ENCODE peak calls at places on chromosomes 1 and 21, in nine cellular contexts. C is naive thymus-derived CD4-positive, alpha-beta T cell; T is fibroblast of lung; B is tibial nerve; H is ovary; U is CD8-positive, alpha-beta T cell; R is dorsolateral prefrontal cortex; G is heart left ventricle; F is A549. V is an unnamed sample.

GRCh38 chr1:178634445-178634844 is 90.6 kb upstream of the RALGPS2 start:
- DNase-seq in C (no peak), T (no peak), B (no peak), H (no peak), U (no peak), R (no peak), G (peak), F (no peak), V (no peak)

GRCh38 chr1:226131639-226132038 is 54.9 kb downstream of the ACBD3 start:
- DNase-seq in C (no peak), T (no peak), B (no peak), H (no peak), U (no peak), R (no peak), G (no peak), F (no peak), V (no peak)

GRCh38 chr1:95095833-95096217 is 21.3 kb upstream of the TLCD4 start:
- DNase-seq in C (no peak), T (peak), B (no peak), H (no peak), U (no peak), R (no peak), G (no peak), F (peak), V (no peak)

GRCh38 chr1:150012611-150013010 is 2.1 kb upstream of the OTUD7B start:
- DNase-seq in C (no peak), T (peak), B (peak), H (no peak), U (no peak), R (peak), G (no peak), F (no peak), V (peak)

GRCh38 chr1:3186526-3186921 is 117.5 kb downstream of the PRDM16 start:
- DNase-seq in C (no peak), T (peak), B (peak), H (peak), U (no peak), R (no peak), G (peak), F (no peak), V (peak)

GRCh38 chr1:111465754-111466153 is 8.0 kb upstream of the C1orf162 start:
- DNase-seq in C (no peak), T (no peak), B (no peak), H (no peak), U (no peak), R (no peak), G (no peak), F (no peak), V (no peak)

GRCh38 chr1:207691814-207692213 is 46.9 kb downstream of the CR1L start:
- DNase-seq in C (no peak), T (no peak), B (no peak), H (no peak), U (no peak), R (no peak), G (no peak), F (no peak), V (no peak)

GRCh38 chr1:119873166-119874025 is 22.9 kb downstream of the ADAM30 start:
- DNase-seq in C (no peak), T (peak), B (no peak), H (peak), U (no peak), R (no peak), G (no peak), F (no peak), V (no peak)

GRCh38 chr1:209048961-209049669 is 534.4 kb upstream of the CAMK1G start:
- DNase-seq in C (no peak), T (no peak), B (no peak), H (no peak), U (no peak), R (no peak), G (no peak), F (no peak), V (no peak)

GRCh38 chr1:8055973-8056372 is 29.9 kb upstream of the ERRFI1 start:
- DNase-seq in C (no peak), T (peak), B (no peak), H (no peak), U (no peak), R (no peak), G (no peak), F (peak), V (no peak)

GRCh38 chr21:34031835-34032370 is 41.5 kb upstream of the MRPS6 start:
- DNase-seq in C (no peak), T (no peak), B (no peak), H (no peak), U (no peak), R (no peak), G (no peak), F (no peak), V (no peak)

GRCh38 chr1:28894785-28895184 is 19.6 kb upstream of the EPB41 start:
- DNase-seq in C (no peak), T (no peak), B (no peak), H (no peak), U (no peak), R (no peak), G (no peak), F (no peak), V (no peak)

GRCh38 chr1:214332950-214333798 is 52.2 kb downstream of the SMYD2 start:
- DNase-seq in C (no peak), T (peak), B (peak), H (peak), U (no peak), R (peak), G (peak), F (peak), V (peak)

GRCh38 chr1:22457356-22457755 is 5.7 kb downstream of the ZBTB40 start:
- DNase-seq in C (no peak), T (peak), B (no peak), H (no peak), U (no peak), R (no peak), G (no peak), F (no peak), V (no peak)

GRCh38 chr21:45549670-45550463 is 7.6 kb upstream of the SLC19A1 start:
- DNase-seq in C (no peak), T (no peak), B (no peak), H (peak), U (no peak), R (no peak), G (peak), F (no peak), V (no peak)

DNA sequence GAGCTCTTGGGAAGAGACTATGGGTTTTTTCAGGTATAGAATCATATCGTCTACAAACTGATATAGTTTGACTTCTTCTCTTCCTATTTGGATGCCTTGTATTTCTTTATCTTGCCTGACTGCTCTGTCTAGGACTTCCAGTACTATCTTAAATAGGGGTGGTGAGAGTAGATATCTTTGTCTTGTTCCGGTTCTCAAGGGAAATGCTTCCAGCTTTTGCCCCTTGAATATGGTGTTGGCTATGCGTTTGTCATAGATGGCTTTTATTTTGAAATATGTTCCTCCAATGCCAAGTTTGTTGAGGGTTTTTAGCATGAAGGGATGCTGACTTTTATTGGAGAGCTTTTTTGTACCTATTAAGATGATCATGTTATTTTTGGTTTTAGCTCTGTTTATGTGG is 170.3 kb downstream of the PTGER3 start:
- DNase-seq in C (no peak), T (no peak), B (no peak), H (no peak), U (no peak), R (no peak), G (no peak), F (no peak), V (no peak)
- H3K27ac ChIP-seq in C (no peak), T (no peak), B (no peak), H (no peak), U (no peak), R (no peak), G (no peak), F (no peak), V (no peak)

GRCh38 chr1:39195166-39196111 is 9.1 kb upstream of the MACF1 start:
- DNase-seq in C (no peak), T (peak), B (no peak), H (no peak), U (no peak), R (no peak), G (no peak), F (no peak), V (no peak)
- H3K27ac ChIP-seq in C (peak), T (no peak), B (peak), H (peak), U (peak), R (peak), G (peak), F (peak), V (peak)

DNA sequence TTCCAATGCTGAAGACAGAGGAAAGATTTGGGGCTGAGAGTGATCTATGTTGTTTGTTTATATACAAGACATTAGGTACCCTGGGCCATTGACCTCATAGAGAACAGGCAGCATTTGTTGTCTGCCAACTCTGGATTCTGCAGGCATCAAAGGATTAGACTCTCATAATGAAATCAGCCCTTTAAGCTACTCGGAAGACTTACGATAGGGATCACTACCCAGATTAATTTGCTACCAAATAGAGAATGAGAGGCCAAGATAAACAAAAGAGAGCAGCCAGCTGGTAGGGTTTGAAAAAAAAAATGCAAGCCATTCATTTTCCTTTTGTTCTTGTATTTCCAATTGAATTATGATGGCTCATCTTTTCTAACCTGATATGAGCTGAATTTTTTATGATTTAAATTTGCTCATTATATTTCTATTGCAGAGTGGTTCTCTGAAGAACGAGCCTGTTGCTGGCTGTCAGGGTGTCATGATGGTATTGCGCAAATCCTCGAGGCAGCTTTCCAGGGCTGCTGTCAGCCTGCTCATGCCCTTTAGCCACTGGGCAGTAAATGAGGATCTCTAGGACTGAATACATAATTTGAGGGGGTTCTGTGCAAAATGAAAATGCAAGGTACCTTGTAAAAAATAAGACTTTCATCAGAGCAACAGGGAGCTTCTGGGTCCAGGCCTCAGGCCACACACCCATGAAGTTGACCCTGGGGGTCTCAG is 116.4 kb upstream of the KCNJ15 start:
- DNase-seq in C (no peak), T (peak), B (no peak), H (no peak), U (no peak), R (no peak), G (peak), F (peak), V (no peak)
- H3K27ac ChIP-seq in C (no peak), T (no peak), B (no peak), H (no peak), U (no peak), R (no peak), G (no peak), F (peak), V (no peak)

GRCh38 chr1:93988634-93989350 is 79.6 kb upstream of the GCLM start:
- DNase-seq in C (no peak), T (peak), B (no peak), H (no peak), U (no peak), R (no peak), G (no peak), F (no peak), V (no peak)
- H3K27ac ChIP-seq in C (no peak), T (no peak), B (no peak), H (no peak), U (no peak), R (no peak), G (no peak), F (no peak), V (no peak)

DNA sequence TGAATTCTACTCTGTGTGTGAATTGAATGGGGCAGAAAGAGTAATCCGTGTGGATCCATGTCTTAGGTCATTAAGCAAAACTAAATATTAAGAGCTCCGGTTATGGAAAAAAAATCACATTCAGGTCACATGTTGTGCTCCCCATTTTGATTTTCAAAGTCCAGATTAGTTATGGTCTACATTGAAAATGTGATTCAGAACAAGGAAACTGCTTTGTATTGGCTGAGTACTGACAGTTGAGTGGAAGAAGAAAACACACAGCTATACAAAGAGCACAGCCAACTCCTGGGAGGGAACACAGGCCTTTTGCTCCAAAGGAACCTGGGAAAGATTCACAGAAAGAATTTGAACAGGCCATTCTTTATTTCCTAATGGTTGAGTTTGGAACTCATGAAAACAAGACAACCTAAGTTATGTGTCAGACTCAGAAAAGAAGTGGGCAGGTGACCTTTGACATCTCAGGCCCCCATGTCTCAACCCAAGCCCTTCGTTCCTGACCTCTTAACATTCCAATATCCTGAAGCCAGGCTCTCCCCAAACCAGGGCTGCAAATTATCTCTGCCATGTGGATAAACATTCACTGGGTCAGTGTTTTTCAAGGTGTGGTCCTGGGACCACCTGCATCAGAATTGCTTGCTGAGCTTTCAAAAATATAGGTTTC is 159.3 kb upstream of the LMO4 start:
- DNase-seq in C (no peak), T (no peak), B (no peak), H (no peak), U (no peak), R (no peak), G (no peak), F (no peak), V (no peak)
- H3K27ac ChIP-seq in C (no peak), T (no peak), B (peak), H (no peak), U (no peak), R (peak), G (no peak), F (no peak), V (peak)

DNA sequence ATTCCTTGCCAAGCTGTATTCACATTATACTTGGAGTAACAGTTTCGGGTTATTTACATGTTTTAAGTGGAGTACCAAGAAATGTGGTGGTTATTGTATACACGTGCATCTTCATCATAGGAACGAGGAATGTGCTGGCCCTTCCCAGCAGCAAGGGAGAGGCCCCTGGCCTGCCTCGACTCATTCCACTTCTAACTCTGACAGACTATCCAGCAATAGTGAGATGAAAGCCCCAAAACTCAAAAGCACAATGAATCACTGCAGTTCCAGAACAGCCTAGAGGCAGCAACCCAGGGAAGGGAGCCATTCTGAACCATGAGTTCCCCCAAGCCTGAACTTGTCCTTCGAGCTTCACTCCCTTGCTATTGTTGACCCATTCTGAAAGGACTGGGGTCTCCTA is 23.1 kb downstream of the FAM89A start:
- DNase-seq in C (no peak), T (no peak), B (no peak), H (no peak), U (no peak), R (no peak), G (no peak), F (no peak), V (no peak)
- H3K27ac ChIP-seq in C (no peak), T (no peak), B (no peak), H (no peak), U (no peak), R (no peak), G (no peak), F (no peak), V (no peak)

DNA sequence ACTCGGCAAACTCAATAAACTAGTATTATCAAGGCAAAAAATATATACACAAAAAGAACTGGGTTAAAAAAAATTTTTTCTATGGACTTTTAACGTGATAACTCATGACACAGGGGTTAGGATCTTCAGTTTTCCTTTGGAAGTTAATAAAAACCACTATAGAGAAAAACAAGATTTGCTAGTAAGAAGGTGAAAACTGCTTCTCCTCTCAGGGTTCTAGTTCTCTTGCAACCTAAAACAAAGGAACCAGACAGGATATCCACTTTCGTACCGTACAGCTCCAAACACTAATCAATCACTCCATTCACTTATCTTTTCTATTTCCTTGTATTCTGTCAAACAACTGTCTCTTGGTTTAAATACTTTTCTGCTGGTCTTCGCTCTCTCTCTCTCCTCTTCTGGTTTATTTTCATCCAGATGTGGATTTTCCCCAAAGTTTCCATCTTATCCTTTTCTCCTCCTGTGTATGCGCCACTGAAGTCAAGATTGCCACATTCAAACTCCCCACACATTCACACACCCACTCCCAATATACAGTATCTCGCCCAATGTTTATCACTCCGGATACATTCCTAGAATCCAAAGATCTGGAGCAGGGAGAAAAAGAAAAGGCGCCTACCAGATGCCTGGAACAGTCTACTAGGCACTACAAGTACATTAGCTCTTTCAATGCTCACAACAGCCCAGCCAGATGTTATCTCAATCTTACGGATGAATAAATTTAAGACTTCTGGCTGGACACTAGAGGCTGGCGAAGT is 803 bp upstream of the PRPF38B start:
- DNase-seq in C (no peak), T (no peak), B (no peak), H (no peak), U (no peak), R (no peak), G (no peak), F (no peak), V (no peak)
- H3K27ac ChIP-seq in C (peak), T (peak), B (peak), H (peak), U (peak), R (peak), G (peak), F (peak), V (peak)

GRCh38 chr1:78303620-78304019 is 187.2 kb upstream of the PTGFR start:
- DNase-seq in C (no peak), T (peak), B (no peak), H (no peak), U (no peak), R (no peak), G (peak), F (peak), V (no peak)
- H3K27ac ChIP-seq in C (no peak), T (peak), B (no peak), H (no peak), U (no peak), R (no peak), G (no peak), F (no peak), V (no peak)

V was measured in caudate nucleus.